ENCODE peak calls at places on chromosome 18, in six cellular contexts. J is HepG2, C is SK-N-SH, L is H1, B is K562, X is GM12878. T is an unnamed sample. For H3K27me3, the result is how much of the 10 kb centered on the place peaks cover.

GRCh38 chr18:58362829-58363231 is 266.1 kb downstream of the ALPK2 start:
- DNase-seq in X (no peak), L (no peak), J (no peak), C (no peak), B (no peak), T (no peak)

GRCh38 chr18:51427012-51427411 is 229.5 kb upstream of the MEX3C start:
- DNase-seq in B (no peak), L (no peak), X (no peak), C (no peak), J (no peak), T (no peak)

GRCh38 chr18:7273301-7273911 is 42.5 kb downstream of the LRRC30 start:
- DNase-seq in C (no peak), L (no peak), B (no peak), X (no peak), J (no peak), T (peak)

GRCh38 chr18:36693931-36694661 is 134.7 kb downstream of the TPGS2 start:
- DNase-seq in B (no peak), J (peak), L (no peak), C (no peak), X (no peak), T (no peak)

GRCh38 chr18:54734059-54734458 is 94.2 kb upstream of the RAB27B start:
- DNase-seq in B (peak), L (no peak), X (no peak), C (no peak), J (no peak), T (no peak)

GRCh38 chr18:24446953-24447537 is 13.4 kb upstream of the HRH4 start:
- DNase-seq in B (no peak), X (no peak), L (no peak), J (no peak), C (no peak), T (no peak)

GRCh38 chr18:28177828-28178635 is 1.1 kb upstream of the CDH2 start:
- DNase-seq in B (no peak), C (peak), L (peak), J (peak), X (no peak), T (no peak)

GRCh38 chr18:59623456-59624383 is 73.5 kb downstream of the CCBE1 start:
- DNase-seq in L (no peak), X (no peak), J (no peak), B (no peak), C (no peak), T (no peak)

GRCh38 chr18:35407871-35408481 is 30.8 kb upstream of the ZNF396 start:
- DNase-seq in C (peak), B (peak), X (no peak), L (no peak), J (peak), T (peak)

GRCh38 chr18:76354348-76354747 is 140.7 kb downstream of the ZNF516 start:
- DNase-seq in J (no peak), C (no peak), L (no peak), X (no peak), B (no peak), T (no peak)

GRCh38 chr18:52716926-52717325 is 376.9 kb downstream of the DCC start:
- DNase-seq in C (peak), X (no peak), J (peak), L (no peak), B (peak), T (no peak)

GRCh38 chr18:39939209-39939608 is 2015.8 kb upstream of the PIK3C3 start:
- DNase-seq in C (no peak), B (no peak), J (no peak), L (no peak), X (no peak), T (no peak)

GRCh38 chr18:76980663-76981387 is 151.8 kb downstream of the MBP start:
- DNase-seq in L (peak), B (no peak), X (peak), C (no peak), J (no peak), T (no peak)

GRCh38 chr18:63237911-63238710 is 81.5 kb downstream of the BCL2 start:
- DNase-seq in X (no peak), C (no peak), J (peak), L (no peak), B (no peak), T (no peak)

GRCh38 chr18:59386909-59387515 is 27.9 kb upstream of the LMAN1 start:
- DNase-seq in B (no peak), X (no peak), L (no peak), C (no peak), J (no peak), T (no peak)

GRCh38 chr18:58989184-58989759 is 124.6 kb downstream of the ZNF532 start:
- DNase-seq in L (no peak), X (no peak), B (no peak), J (no peak), C (no peak), T (no peak)

GRCh38 chr18:63773616-63774015 is 1.6 kb upstream of the SERPINB7 start:
- DNase-seq in X (no peak), C (no peak), J (no peak), L (no peak), B (no peak), T (no peak)

GRCh38 chr18:46542545-46542944 is 114.5 kb downstream of the LOXHD1 start:
- DNase-seq in X (no peak), L (no peak), J (no peak), B (no peak), C (no peak), T (no peak)

GRCh38 chr18:35042389-35043066 is 1.3 kb downstream of the MAPRE2 start:
- DNase-seq in B (no peak), L (no peak), J (no peak), C (no peak), X (no peak), T (no peak)

GRCh38 chr18:37575646-37576045 is 10.0 kb upstream of the CELF4 start:
- DNase-seq in L (no peak), J (no peak), X (no peak), C (no peak), B (no peak), T (no peak)

GRCh38 chr18:9132628-9133027 is 4.0 kb upstream of the ANKRD12 start:
- DNase-seq in X (no peak), C (no peak), J (no peak), B (no peak), L (no peak), T (no peak)

GRCh38 chr18:57249109-57249508 is 102.2 kb downstream of the BOD1L2 start:
- DNase-seq in B (no peak), X (no peak), C (no peak), L (no peak), J (no peak), T (peak)

GRCh38 chr18:3400567-3401296 is 49.2 kb upstream of the TGIF1 start:
- DNase-seq in J (no peak), C (no peak), X (no peak), L (no peak), B (no peak), T (no peak)

GRCh38 chr18:48885951-48886400 is 64.8 kb downstream of the SMAD7 start:
- DNase-seq in X (no peak), B (no peak), C (no peak), L (no peak), J (no peak), T (no peak)

GRCh38 chr18:48886520-48887293 is 64.1 kb downstream of the SMAD7 start:
- DNase-seq in C (no peak), J (no peak), B (no peak), X (no peak), L (no peak), T (no peak)

GRCh38 chr18:48887905-48888531 is 62.7 kb downstream of the SMAD7 start:
- DNase-seq in J (no peak), L (no peak), C (no peak), X (no peak), B (no peak), T (no peak)

GRCh38 chr18:48888681-48889080 is 62.1 kb downstream of the SMAD7 start:
- DNase-seq in X (no peak), L (no peak), B (no peak), J (no peak), C (no peak), T (no peak)

DNA sequence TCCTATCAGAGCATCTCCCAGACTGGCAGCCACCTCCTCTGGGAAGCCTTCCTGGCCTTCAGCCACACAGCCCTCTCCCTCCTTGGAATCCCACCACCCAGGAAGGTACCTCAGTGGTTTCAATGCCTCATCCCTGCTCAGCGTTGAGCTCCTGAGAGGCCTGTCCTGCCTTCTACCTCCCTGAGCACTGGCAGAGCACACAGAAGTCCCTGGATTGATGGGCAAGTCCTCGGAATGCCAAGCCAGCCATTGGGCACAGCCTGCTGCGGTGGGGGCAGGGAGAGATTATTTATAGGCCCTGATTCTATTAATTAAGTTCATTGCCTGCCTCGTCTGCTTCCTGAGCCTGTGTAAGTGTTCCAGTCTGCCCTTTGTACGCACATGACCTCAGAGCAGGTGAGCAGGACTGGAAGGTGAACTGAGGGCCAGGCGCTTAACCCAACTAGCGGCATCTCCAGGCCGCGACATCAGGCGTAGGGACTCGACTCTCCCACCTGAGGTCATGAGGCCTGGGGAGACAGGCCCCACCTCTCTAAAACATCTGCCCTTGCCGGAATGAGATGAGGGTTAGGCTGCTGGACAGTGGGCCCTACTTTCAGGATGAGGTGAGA is 63.4 kb downstream of the SMAD7 start:
- DNase-seq in C (no peak), L (no peak), X (no peak), B (no peak), J (no peak), T (no peak)
- TF ChIP-seq POLR2AphosphoS5 in C (no peak), L (no peak), X (no peak), B (no peak), J (no peak), T (no peak)

DNA sequence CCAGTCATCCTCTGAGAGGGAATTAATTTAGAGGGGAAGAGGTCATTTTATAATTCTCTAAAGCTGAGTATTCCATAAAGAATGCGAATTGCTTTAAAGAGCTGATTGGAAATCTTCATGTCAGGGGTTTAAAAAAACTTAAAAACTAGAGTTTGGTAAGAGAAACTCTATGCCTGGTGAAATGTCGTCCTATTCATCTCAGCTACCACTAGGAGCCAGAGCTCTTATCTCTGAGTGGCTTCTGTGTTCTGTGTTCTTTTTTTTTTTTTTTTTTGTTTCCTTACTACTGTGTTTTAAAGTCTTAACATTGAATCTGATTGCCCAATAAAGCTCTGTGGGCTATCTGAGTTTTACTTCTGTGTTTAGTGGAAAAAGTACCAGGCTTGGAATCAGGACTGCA is 494.9 kb downstream of the RIT2 start:
- DNase-seq in J (no peak), L (no peak), B (no peak), X (no peak), C (no peak), T (peak)
- TF ChIP-seq GABPA in J (no peak), L (no peak), B (no peak), X (no peak), C (no peak), T (no peak)

GRCh38 chr18:50401888-50402287 is 27.0 kb downstream of the SKA1 start:
- DNase-seq in C (peak), J (peak), B (peak), L (peak), X (no peak), T (no peak)
- H3K27me3 ChIP-seq in C (under half), J (under half), B (under half), L (under half), X (under half), T (under half)

DNA sequence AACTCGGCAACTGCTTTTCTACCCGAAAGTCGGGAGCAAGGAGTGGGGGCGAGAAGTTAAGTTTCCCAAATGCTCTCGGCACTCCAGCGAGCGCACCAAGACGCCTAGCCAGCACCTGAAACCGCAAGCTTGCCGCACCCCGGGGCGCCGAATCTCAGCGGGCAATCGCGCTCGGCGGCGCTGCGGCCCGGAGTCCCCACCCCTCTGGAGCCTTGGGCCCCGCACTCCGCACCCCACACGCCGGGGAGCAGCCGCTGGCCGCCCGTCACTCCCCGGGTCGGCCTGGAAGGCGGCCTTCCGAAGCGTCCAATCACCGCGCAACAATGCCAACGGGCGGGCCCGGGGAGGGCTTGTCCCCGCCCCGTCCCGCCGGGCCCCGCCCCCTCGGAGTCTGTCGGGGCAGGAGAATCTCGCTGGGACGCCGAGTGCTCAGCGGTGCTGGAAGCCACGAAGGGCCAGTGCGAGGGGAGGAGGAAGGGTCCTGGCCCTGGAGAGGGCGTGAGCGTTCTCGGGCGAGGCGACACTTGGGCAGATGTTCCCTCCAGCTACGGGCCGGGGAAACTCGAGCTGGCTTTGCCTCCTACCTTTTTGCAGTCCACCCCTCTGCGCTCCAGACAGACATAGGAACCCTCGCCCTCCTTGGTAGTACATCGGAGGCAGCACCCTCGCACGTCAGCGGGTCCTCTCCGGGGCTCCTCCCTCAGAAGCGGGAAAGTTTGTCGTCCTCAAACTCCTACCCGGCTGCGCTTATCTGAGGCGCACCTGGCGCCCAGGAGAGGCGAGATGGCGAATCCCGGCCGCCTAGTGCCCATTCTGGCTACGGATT is 1.1 kb upstream of the ZBTB7C start:
- DNase-seq in X (no peak), J (peak), C (peak), L (peak), B (peak), T (peak)
- TF ChIP-seq POLR2AphosphoS5 in X (no peak), J (no peak), C (no peak), L (no peak), B (no peak), T (no peak)

GRCh38 chr18:72456802-72457201 is 87.3 kb downstream of the CBLN2 start:
- DNase-seq in X (no peak), C (no peak), L (no peak), J (no peak), B (no peak), T (no peak)
- TF ChIP-seq GABPA in X (no peak), C (no peak), L (no peak), J (no peak), B (no peak), T (no peak)

DNA sequence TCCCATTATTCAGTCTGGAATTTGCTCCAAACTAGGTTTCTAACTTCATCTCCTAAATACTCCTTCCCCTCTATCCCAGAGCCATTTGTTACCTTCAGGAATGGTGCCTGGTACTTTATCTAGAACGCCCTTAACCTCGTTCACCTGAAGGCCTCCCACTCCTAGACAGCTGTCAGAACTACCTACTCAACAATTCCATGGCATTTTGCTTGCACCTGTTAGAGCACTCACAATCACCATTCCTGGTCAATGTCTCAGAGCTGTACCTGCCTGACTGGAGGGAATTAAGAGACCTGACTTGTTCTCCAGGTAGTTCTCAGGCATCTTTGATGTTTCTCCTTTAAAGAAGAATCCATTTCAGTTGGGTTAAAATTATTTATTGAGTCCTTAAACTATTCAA is 88.9 kb downstream of the GAREM1 start:
- DNase-seq in B (no peak), C (no peak), J (no peak), L (no peak), X (no peak), T (no peak)
- H3K27me3 ChIP-seq in B (under half), C (under half), J (under half), L (under half), X (under half), T (under half)

DNA sequence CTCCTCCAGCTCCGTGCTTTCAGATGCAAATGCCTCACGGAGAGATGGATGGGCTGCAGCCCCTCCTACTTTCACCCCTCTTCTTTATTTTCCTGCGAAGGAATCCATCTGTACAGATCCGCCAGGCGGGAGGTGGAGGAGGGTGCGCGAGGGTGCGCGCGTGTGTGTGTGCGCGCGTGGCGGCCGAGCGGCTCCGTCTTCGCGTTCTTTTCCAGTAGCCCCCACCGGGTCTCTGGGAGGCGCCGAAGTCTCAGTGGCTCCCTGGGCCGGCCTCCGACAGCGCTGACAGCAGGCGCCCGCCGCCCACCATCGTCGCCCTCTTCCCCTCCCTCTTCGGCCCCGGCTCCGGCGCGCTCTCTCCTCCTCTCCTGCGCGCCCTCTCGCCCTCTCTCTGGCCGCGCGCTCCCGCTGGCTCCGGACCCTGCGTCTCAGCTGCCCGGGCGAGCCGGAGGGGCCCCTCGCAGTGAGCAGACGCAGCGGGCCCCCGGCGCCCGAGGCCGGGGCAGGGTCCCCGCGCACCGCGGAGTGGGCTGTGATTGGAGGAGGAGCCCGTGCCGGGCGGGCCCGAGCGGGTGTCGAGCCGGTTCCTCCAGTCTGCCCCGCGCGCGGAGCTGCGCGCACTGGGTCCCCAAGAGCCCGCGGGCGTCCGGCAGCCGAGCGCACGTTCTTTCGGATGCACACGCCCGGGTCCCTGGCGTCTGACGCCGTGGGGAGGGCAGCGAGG is at the start of gene CDH7:
- DNase-seq in L (peak), C (peak), J (no peak), X (no peak), B (no peak), T (no peak)
- TF ChIP-seq POLR2AphosphoS5 in L (no peak), C (no peak), J (no peak), X (no peak), B (no peak), T (no peak)

GRCh38 chr18:27004056-27004829 is 138.7 kb upstream of the AQP4 start:
- DNase-seq in C (peak), X (no peak), J (no peak), L (no peak), B (no peak), T (no peak)
- TF ChIP-seq GABPA in C (no peak), X (no peak), J (no peak), L (no peak), B (no peak), T (no peak)

T was measured in HL-60.